ENCODE peak calls at places on chromosomes 11 and 22, in nine cellular contexts. One of them, this sample, is unnamed.

GRCh38 chr22:20405291-20405930 is 11.5 kb downstream of the ZNF74 start:
- DNase-seq in iPS-NIHi11: no peak
- DNase-seq in lower leg skin: no peak
- DNase-seq in NCI-H1105: no peak
- DNase-seq in 8988T: no peak
- DNase-seq in NB4: no peak
- DNase-seq in stimulated activated CD8-positive, alpha-beta memory T cell treated with anti-CD3 and anti-CD28 coated beads, Interleukin-12 subunit alpha, Interleukin-12 subunit beta, amount 100 ng/mL, for 4 hours: no peak
- DNase-seq in aorta: peak
- DNase-seq in adrenal gland: no peak
- DNase-seq in this sample: peak

GRCh38 chr11:15622231-15622890 is 507.6 kb downstream of the INSC start:
- DNase-seq in iPS-NIHi11: peak
- DNase-seq in lower leg skin: no peak
- DNase-seq in NCI-H1105: no peak
- DNase-seq in 8988T: no peak
- DNase-seq in NB4: no peak
- DNase-seq in stimulated activated CD8-positive, alpha-beta memory T cell treated with anti-CD3 and anti-CD28 coated beads, Interleukin-12 subunit alpha, Interleukin-12 subunit beta, amount 100 ng/mL, for 4 hours: no peak
- DNase-seq in aorta: no peak
- DNase-seq in adrenal gland: no peak
- DNase-seq in this sample: no peak

GRCh38 chr11:57008373-57008772 is 19.7 kb downstream of the OR5AK2 start:
- DNase-seq in iPS-NIHi11: no peak
- DNase-seq in lower leg skin: no peak
- DNase-seq in NCI-H1105: no peak
- DNase-seq in 8988T: no peak
- DNase-seq in NB4: no peak
- DNase-seq in stimulated activated CD8-positive, alpha-beta memory T cell treated with anti-CD3 and anti-CD28 coated beads, Interleukin-12 subunit alpha, Interleukin-12 subunit beta, amount 100 ng/mL, for 4 hours: no peak
- DNase-seq in aorta: no peak
- DNase-seq in adrenal gland: no peak
- DNase-seq in this sample: no peak

GRCh38 chr11:27041141-27041869 is 690 bp downstream of the BBOX1 start:
- DNase-seq in iPS-NIHi11: no peak
- DNase-seq in lower leg skin: no peak
- DNase-seq in NCI-H1105: no peak
- DNase-seq in 8988T: no peak
- DNase-seq in NB4: peak
- DNase-seq in stimulated activated CD8-positive, alpha-beta memory T cell treated with anti-CD3 and anti-CD28 coated beads, Interleukin-12 subunit alpha, Interleukin-12 subunit beta, amount 100 ng/mL, for 4 hours: no peak
- DNase-seq in aorta: no peak
- DNase-seq in adrenal gland: no peak
- DNase-seq in this sample: no peak

GRCh38 chr11:102007567-102008437 is 39.4 kb upstream of the CFAP300 start:
- DNase-seq in iPS-NIHi11: peak
- DNase-seq in lower leg skin: no peak
- DNase-seq in NCI-H1105: peak
- DNase-seq in 8988T: no peak
- DNase-seq in NB4: peak
- DNase-seq in stimulated activated CD8-positive, alpha-beta memory T cell treated with anti-CD3 and anti-CD28 coated beads, Interleukin-12 subunit alpha, Interleukin-12 subunit beta, amount 100 ng/mL, for 4 hours: no peak
- DNase-seq in aorta: no peak
- DNase-seq in adrenal gland: no peak
- DNase-seq in this sample: no peak

GRCh38 chr11:62464655-62465054 is 45.8 kb downstream of the SCGB1A1 start:
- DNase-seq in iPS-NIHi11: no peak
- DNase-seq in lower leg skin: no peak
- DNase-seq in NCI-H1105: no peak
- DNase-seq in 8988T: no peak
- DNase-seq in NB4: no peak
- DNase-seq in stimulated activated CD8-positive, alpha-beta memory T cell treated with anti-CD3 and anti-CD28 coated beads, Interleukin-12 subunit alpha, Interleukin-12 subunit beta, amount 100 ng/mL, for 4 hours: no peak
- DNase-seq in aorta: no peak
- DNase-seq in adrenal gland: no peak
- DNase-seq in this sample: no peak

GRCh38 chr11:61334434-61335354 is 1.7 kb downstream of the TKFC start:
- DNase-seq in iPS-NIHi11: no peak
- DNase-seq in lower leg skin: no peak
- DNase-seq in NCI-H1105: no peak
- DNase-seq in 8988T: no peak
- DNase-seq in NB4: peak
- DNase-seq in stimulated activated CD8-positive, alpha-beta memory T cell treated with anti-CD3 and anti-CD28 coated beads, Interleukin-12 subunit alpha, Interleukin-12 subunit beta, amount 100 ng/mL, for 4 hours: no peak
- DNase-seq in aorta: peak
- DNase-seq in adrenal gland: peak
- DNase-seq in this sample: peak

GRCh38 chr22:23060612-23061400 is 9.5 kb upstream of the GNAZ start:
- DNase-seq in iPS-NIHi11: no peak
- DNase-seq in lower leg skin: no peak
- DNase-seq in NCI-H1105: no peak
- DNase-seq in 8988T: no peak
- DNase-seq in NB4: no peak
- DNase-seq in stimulated activated CD8-positive, alpha-beta memory T cell treated with anti-CD3 and anti-CD28 coated beads, Interleukin-12 subunit alpha, Interleukin-12 subunit beta, amount 100 ng/mL, for 4 hours: no peak
- DNase-seq in aorta: peak
- DNase-seq in adrenal gland: no peak
- DNase-seq in this sample: peak

GRCh38 chr22:17945851-17946690 is 78.3 kb downstream of the MICAL3 start:
- DNase-seq in iPS-NIHi11: no peak
- DNase-seq in lower leg skin: no peak
- DNase-seq in NCI-H1105: no peak
- DNase-seq in 8988T: no peak
- DNase-seq in NB4: no peak
- DNase-seq in stimulated activated CD8-positive, alpha-beta memory T cell treated with anti-CD3 and anti-CD28 coated beads, Interleukin-12 subunit alpha, Interleukin-12 subunit beta, amount 100 ng/mL, for 4 hours: no peak
- DNase-seq in aorta: no peak
- DNase-seq in adrenal gland: no peak
- DNase-seq in this sample: no peak

GRCh38 chr11:129035254-129035653 is 92.6 kb upstream of the TP53AIP1 start:
- DNase-seq in iPS-NIHi11: no peak
- DNase-seq in lower leg skin: no peak
- DNase-seq in NCI-H1105: no peak
- DNase-seq in 8988T: no peak
- DNase-seq in NB4: no peak
- DNase-seq in stimulated activated CD8-positive, alpha-beta memory T cell treated with anti-CD3 and anti-CD28 coated beads, Interleukin-12 subunit alpha, Interleukin-12 subunit beta, amount 100 ng/mL, for 4 hours: no peak
- DNase-seq in aorta: no peak
- DNase-seq in adrenal gland: no peak
- DNase-seq in this sample: no peak

GRCh38 chr11:14358729-14359439 is at the start of gene RRAS2:
- DNase-seq in iPS-NIHi11: peak
- DNase-seq in lower leg skin: peak
- DNase-seq in NCI-H1105: peak
- DNase-seq in 8988T: peak
- DNase-seq in NB4: peak
- DNase-seq in stimulated activated CD8-positive, alpha-beta memory T cell treated with anti-CD3 and anti-CD28 coated beads, Interleukin-12 subunit alpha, Interleukin-12 subunit beta, amount 100 ng/mL, for 4 hours: peak
- DNase-seq in aorta: peak
- DNase-seq in adrenal gland: peak
- DNase-seq in this sample: peak

GRCh38 chr11:94067010-94067409 is 45.9 kb downstream of the HEPHL1 start:
- DNase-seq in iPS-NIHi11: no peak
- DNase-seq in lower leg skin: no peak
- DNase-seq in NCI-H1105: no peak
- DNase-seq in 8988T: no peak
- DNase-seq in NB4: no peak
- DNase-seq in stimulated activated CD8-positive, alpha-beta memory T cell treated with anti-CD3 and anti-CD28 coated beads, Interleukin-12 subunit alpha, Interleukin-12 subunit beta, amount 100 ng/mL, for 4 hours: no peak
- DNase-seq in aorta: no peak
- DNase-seq in adrenal gland: no peak
- DNase-seq in this sample: no peak

GRCh38 chr22:22931557-22932270 is 44.1 kb downstream of the IGLL5 start:
- DNase-seq in iPS-NIHi11: no peak
- DNase-seq in lower leg skin: no peak
- DNase-seq in NCI-H1105: no peak
- DNase-seq in 8988T: no peak
- DNase-seq in NB4: no peak
- DNase-seq in stimulated activated CD8-positive, alpha-beta memory T cell treated with anti-CD3 and anti-CD28 coated beads, Interleukin-12 subunit alpha, Interleukin-12 subunit beta, amount 100 ng/mL, for 4 hours: no peak
- DNase-seq in aorta: no peak
- DNase-seq in adrenal gland: no peak
- DNase-seq in this sample: no peak

GRCh38 chr11:47234669-47235075 is 13.9 kb downstream of the ACP2 start:
- DNase-seq in iPS-NIHi11: no peak
- DNase-seq in lower leg skin: no peak
- DNase-seq in NCI-H1105: peak
- DNase-seq in 8988T: no peak
- DNase-seq in NB4: no peak
- DNase-seq in stimulated activated CD8-positive, alpha-beta memory T cell treated with anti-CD3 and anti-CD28 coated beads, Interleukin-12 subunit alpha, Interleukin-12 subunit beta, amount 100 ng/mL, for 4 hours: no peak
- DNase-seq in aorta: no peak
- DNase-seq in adrenal gland: peak
- DNase-seq in this sample: peak

GRCh38 chr22:49620666-49621065 is 207.0 kb downstream of the BRD1 start:
- DNase-seq in iPS-NIHi11: no peak
- DNase-seq in lower leg skin: no peak
- DNase-seq in NCI-H1105: no peak
- DNase-seq in 8988T: no peak
- DNase-seq in NB4: no peak
- DNase-seq in stimulated activated CD8-positive, alpha-beta memory T cell treated with anti-CD3 and anti-CD28 coated beads, Interleukin-12 subunit alpha, Interleukin-12 subunit beta, amount 100 ng/mL, for 4 hours: no peak
- DNase-seq in aorta: peak
- DNase-seq in adrenal gland: no peak
- DNase-seq in this sample: no peak

GRCh38 chr11:64687204-64687603 is 35.8 kb downstream of the NRXN2 start:
- DNase-seq in iPS-NIHi11: no peak
- DNase-seq in lower leg skin: no peak
- DNase-seq in NCI-H1105: no peak
- DNase-seq in 8988T: no peak
- DNase-seq in NB4: no peak
- DNase-seq in stimulated activated CD8-positive, alpha-beta memory T cell treated with anti-CD3 and anti-CD28 coated beads, Interleukin-12 subunit alpha, Interleukin-12 subunit beta, amount 100 ng/mL, for 4 hours: no peak
- DNase-seq in aorta: peak
- DNase-seq in adrenal gland: peak
- DNase-seq in this sample: no peak

GRCh38 chr11:26014456-26015115 is 317.3 kb upstream of the ANO3 start:
- DNase-seq in iPS-NIHi11: no peak
- DNase-seq in lower leg skin: no peak
- DNase-seq in NCI-H1105: no peak
- DNase-seq in 8988T: no peak
- DNase-seq in NB4: no peak
- DNase-seq in stimulated activated CD8-positive, alpha-beta memory T cell treated with anti-CD3 and anti-CD28 coated beads, Interleukin-12 subunit alpha, Interleukin-12 subunit beta, amount 100 ng/mL, for 4 hours: no peak
- DNase-seq in aorta: no peak
- DNase-seq in adrenal gland: no peak
- DNase-seq in this sample: no peak

GRCh38 chr11:35223429-35223828 is 84.5 kb downstream of the CD44 start:
- DNase-seq in iPS-NIHi11: peak
- DNase-seq in lower leg skin: no peak
- DNase-seq in NCI-H1105: no peak
- DNase-seq in 8988T: no peak
- DNase-seq in NB4: no peak
- DNase-seq in stimulated activated CD8-positive, alpha-beta memory T cell treated with anti-CD3 and anti-CD28 coated beads, Interleukin-12 subunit alpha, Interleukin-12 subunit beta, amount 100 ng/mL, for 4 hours: no peak
- DNase-seq in aorta: no peak
- DNase-seq in adrenal gland: no peak
- DNase-seq in this sample: no peak

GRCh38 chr22:48712558-48712957 is 1115.1 kb downstream of the BRD1 start:
- DNase-seq in iPS-NIHi11: no peak
- DNase-seq in lower leg skin: no peak
- DNase-seq in NCI-H1105: no peak
- DNase-seq in 8988T: no peak
- DNase-seq in NB4: no peak
- DNase-seq in stimulated activated CD8-positive, alpha-beta memory T cell treated with anti-CD3 and anti-CD28 coated beads, Interleukin-12 subunit alpha, Interleukin-12 subunit beta, amount 100 ng/mL, for 4 hours: no peak
- DNase-seq in aorta: peak
- DNase-seq in adrenal gland: no peak
- DNase-seq in this sample: no peak

GRCh38 chr22:27420817-27421361 is 380.7 kb downstream of the MN1 start:
- DNase-seq in iPS-NIHi11: no peak
- DNase-seq in lower leg skin: peak
- DNase-seq in NCI-H1105: no peak
- DNase-seq in 8988T: no peak
- DNase-seq in NB4: no peak
- DNase-seq in stimulated activated CD8-positive, alpha-beta memory T cell treated with anti-CD3 and anti-CD28 coated beads, Interleukin-12 subunit alpha, Interleukin-12 subunit beta, amount 100 ng/mL, for 4 hours: no peak
- DNase-seq in aorta: peak
- DNase-seq in adrenal gland: peak
- DNase-seq in this sample: peak

GRCh38 chr11:78594814-78595213 is 20.1 kb upstream of the NARS2 start:
- DNase-seq in iPS-NIHi11: peak
- DNase-seq in lower leg skin: no peak
- DNase-seq in NCI-H1105: no peak
- DNase-seq in 8988T: no peak
- DNase-seq in NB4: no peak
- DNase-seq in stimulated activated CD8-positive, alpha-beta memory T cell treated with anti-CD3 and anti-CD28 coated beads, Interleukin-12 subunit alpha, Interleukin-12 subunit beta, amount 100 ng/mL, for 4 hours: no peak
- DNase-seq in aorta: no peak
- DNase-seq in adrenal gland: no peak
- DNase-seq in this sample: no peak

GRCh38 chr22:22721681-22722309 is 77.4 kb downstream of the GGTLC2 start:
- DNase-seq in iPS-NIHi11: no peak
- DNase-seq in lower leg skin: no peak
- DNase-seq in NCI-H1105: no peak
- DNase-seq in 8988T: no peak
- DNase-seq in NB4: peak
- DNase-seq in stimulated activated CD8-positive, alpha-beta memory T cell treated with anti-CD3 and anti-CD28 coated beads, Interleukin-12 subunit alpha, Interleukin-12 subunit beta, amount 100 ng/mL, for 4 hours: peak
- DNase-seq in aorta: no peak
- DNase-seq in adrenal gland: no peak
- DNase-seq in this sample: no peak

GRCh38 chr22:46083383-46084350 is 66.7 kb upstream of the PPARA start:
- DNase-seq in iPS-NIHi11: no peak
- DNase-seq in lower leg skin: no peak
- DNase-seq in NCI-H1105: no peak
- DNase-seq in 8988T: no peak
- DNase-seq in NB4: no peak
- DNase-seq in stimulated activated CD8-positive, alpha-beta memory T cell treated with anti-CD3 and anti-CD28 coated beads, Interleukin-12 subunit alpha, Interleukin-12 subunit beta, amount 100 ng/mL, for 4 hours: no peak
- DNase-seq in aorta: peak
- DNase-seq in adrenal gland: peak
- DNase-seq in this sample: peak

GRCh38 chr11:24932110-24933000 is 435.5 kb downstream of the LUZP2 start:
- DNase-seq in iPS-NIHi11: no peak
- DNase-seq in lower leg skin: no peak
- DNase-seq in NCI-H1105: peak
- DNase-seq in 8988T: no peak
- DNase-seq in NB4: no peak
- DNase-seq in stimulated activated CD8-positive, alpha-beta memory T cell treated with anti-CD3 and anti-CD28 coated beads, Interleukin-12 subunit alpha, Interleukin-12 subunit beta, amount 100 ng/mL, for 4 hours: no peak
- DNase-seq in aorta: no peak
- DNase-seq in adrenal gland: no peak
- DNase-seq in this sample: no peak

GRCh38 chr22:49827307-49827852 is 293 bp downstream of the BRD1 start:
- DNase-seq in iPS-NIHi11: no peak
- DNase-seq in lower leg skin: no peak
- DNase-seq in NCI-H1105: no peak
- DNase-seq in 8988T: no peak
- DNase-seq in NB4: peak
- DNase-seq in stimulated activated CD8-positive, alpha-beta memory T cell treated with anti-CD3 and anti-CD28 coated beads, Interleukin-12 subunit alpha, Interleukin-12 subunit beta, amount 100 ng/mL, for 4 hours: no peak
- DNase-seq in aorta: no peak
- DNase-seq in adrenal gland: no peak
- DNase-seq in this sample: no peak

GRCh38 chr22:28341001-28341400 is 338.6 kb downstream of the TTC28 start:
- DNase-seq in iPS-NIHi11: no peak
- DNase-seq in lower leg skin: no peak
- DNase-seq in NCI-H1105: no peak
- DNase-seq in 8988T: no peak
- DNase-seq in NB4: no peak
- DNase-seq in stimulated activated CD8-positive, alpha-beta memory T cell treated with anti-CD3 and anti-CD28 coated beads, Interleukin-12 subunit alpha, Interleukin-12 subunit beta, amount 100 ng/mL, for 4 hours: no peak
- DNase-seq in aorta: no peak
- DNase-seq in adrenal gland: no peak
- DNase-seq in this sample: no peak

GRCh38 chr11:15123849-15124248 is 9.1 kb downstream of the INSC start:
- DNase-seq in iPS-NIHi11: no peak
- DNase-seq in lower leg skin: no peak
- DNase-seq in NCI-H1105: no peak
- DNase-seq in 8988T: peak
- DNase-seq in NB4: no peak
- DNase-seq in stimulated activated CD8-positive, alpha-beta memory T cell treated with anti-CD3 and anti-CD28 coated beads, Interleukin-12 subunit alpha, Interleukin-12 subunit beta, amount 100 ng/mL, for 4 hours: no peak
- DNase-seq in aorta: no peak
- DNase-seq in adrenal gland: no peak
- DNase-seq in this sample: no peak

GRCh38 chr11:3888876-3889275 is 33.4 kb downstream of the STIM1 start:
- DNase-seq in iPS-NIHi11: no peak
- DNase-seq in lower leg skin: no peak
- DNase-seq in NCI-H1105: no peak
- DNase-seq in 8988T: no peak
- DNase-seq in NB4: no peak
- DNase-seq in stimulated activated CD8-positive, alpha-beta memory T cell treated with anti-CD3 and anti-CD28 coated beads, Interleukin-12 subunit alpha, Interleukin-12 subunit beta, amount 100 ng/mL, for 4 hours: no peak
- DNase-seq in aorta: no peak
- DNase-seq in adrenal gland: no peak
- DNase-seq in this sample: no peak

GRCh38 chr11:115498354-115498753 is 5.9 kb downstream of the CADM1 start:
- DNase-seq in iPS-NIHi11: no peak
- DNase-seq in lower leg skin: no peak
- DNase-seq in NCI-H1105: peak
- DNase-seq in 8988T: no peak
- DNase-seq in NB4: no peak
- DNase-seq in stimulated activated CD8-positive, alpha-beta memory T cell treated with anti-CD3 and anti-CD28 coated beads, Interleukin-12 subunit alpha, Interleukin-12 subunit beta, amount 100 ng/mL, for 4 hours: no peak
- DNase-seq in aorta: no peak
- DNase-seq in adrenal gland: no peak
- DNase-seq in this sample: no peak

GRCh38 chr11:134538793-134539192 is 126.8 kb upstream of the B3GAT1 start:
- DNase-seq in iPS-NIHi11: no peak
- DNase-seq in lower leg skin: no peak
- DNase-seq in NCI-H1105: no peak
- DNase-seq in 8988T: no peak
- DNase-seq in NB4: no peak
- DNase-seq in stimulated activated CD8-positive, alpha-beta memory T cell treated with anti-CD3 and anti-CD28 coated beads, Interleukin-12 subunit alpha, Interleukin-12 subunit beta, amount 100 ng/mL, for 4 hours: no peak
- DNase-seq in aorta: peak
- DNase-seq in adrenal gland: no peak
- DNase-seq in this sample: no peak

GRCh38 chr22:36423461-36424404 is 36.0 kb upstream of the MYH9 start:
- DNase-seq in iPS-NIHi11: no peak
- DNase-seq in lower leg skin: no peak
- DNase-seq in NCI-H1105: no peak
- DNase-seq in 8988T: no peak
- DNase-seq in NB4: peak
- DNase-seq in stimulated activated CD8-positive, alpha-beta memory T cell treated with anti-CD3 and anti-CD28 coated beads, Interleukin-12 subunit alpha, Interleukin-12 subunit beta, amount 100 ng/mL, for 4 hours: no peak
- DNase-seq in aorta: no peak
- DNase-seq in adrenal gland: no peak
- DNase-seq in this sample: no peak